ENCODE peak calls at places on chromosome 15, in ten cellular contexts. F, Q, I, C, Y, X, K, N, D and O are unnamed samples.

GRCh38 chr15:77634266-77634962 is 1.7 kb upstream of the LINGO1 start:
- DNase-seq in N (peak; percentile 92), D (peak; percentile 73), Y (peak; percentile 33), F (peak; percentile 78), Q (peak; percentile 46), I (no peak), K (no peak), C (peak; percentile 71), X (peak; percentile 36), O (peak; percentile 19)

GRCh38 chr15:23422099-23422945 is 24.7 kb downstream of the GOLGA6L2 start:
- DNase-seq in Q (no peak), Y (no peak), X (no peak), K (peak; percentile 18), I (no peak), C (no peak), N (no peak), F (no peak), D (no peak), O (no peak)

GRCh38 chr15:66734961-66735908 is 33.2 kb downstream of the SMAD6 start:
- DNase-seq in Y (no peak), X (no peak), D (no peak), N (no peak), I (no peak), C (no peak), K (no peak), Q (no peak), F (no peak), O (no peak)

GRCh38 chr15:96349034-96349932 is 18.8 kb downstream of the NR2F2 start:
- DNase-seq in C (no peak), K (no peak), F (peak; percentile 48), I (no peak), D (no peak), Q (no peak), N (no peak), Y (no peak), X (no peak), O (no peak)

GRCh38 chr15:69513986-69514385 is 61.4 kb downstream of the RPLP1 start:
- DNase-seq in I (no peak), K (no peak), N (no peak), Q (no peak), X (no peak), D (no peak), Y (no peak), F (no peak), C (no peak), O (no peak)

GRCh38 chr15:79067434-79067833 is 23.1 kb downstream of the RASGRF1 start:
- DNase-seq in Y (no peak), D (no peak), F (peak; percentile 7), Q (no peak), I (no peak), C (no peak), K (no peak), X (no peak), N (no peak), O (no peak)

GRCh38 chr15:85485956-85486567 is 105.7 kb downstream of the AKAP13 start:
- DNase-seq in Y (peak; percentile 47), K (peak; percentile 31), C (peak; percentile 72), N (peak; percentile 42), D (peak; percentile 37), I (peak; percentile 46), X (peak; percentile 72), Q (peak; percentile 82), F (peak; percentile 90), O (no peak)

GRCh38 chr15:64507293-64507802 is 47.0 kb downstream of the ZNF609 start:
- DNase-seq in C (no peak), Y (peak; percentile 28), D (no peak), N (no peak), Q (peak; percentile 89), K (no peak), F (peak; percentile 96), I (peak; percentile 65), X (peak; percentile 83), O (peak; percentile 82)

GRCh38 chr15:80371924-80372323 is 32.3 kb upstream of the ARNT2 start:
- DNase-seq in N (no peak), C (no peak), I (no peak), K (no peak), X (no peak), Q (no peak), D (no peak), Y (no peak), F (no peak), O (no peak)

GRCh38 chr15:80367661-80368060 is 36.5 kb upstream of the ARNT2 start:
- DNase-seq in Q (no peak), C (no peak), Y (no peak), N (no peak), F (peak; percentile 11), I (no peak), D (no peak), K (no peak), X (no peak), O (no peak)

GRCh38 chr15:80367094-80367493 is 37.1 kb upstream of the ARNT2 start:
- DNase-seq in C (peak; percentile 24), I (no peak), K (no peak), F (peak; percentile 13), D (no peak), X (no peak), Y (no peak), N (peak; percentile 58), Q (peak; percentile 25), O (no peak)
- TF ChIP-seq CTCF in C (peak; percentile 45), I (no peak), K (no peak), F (peak; percentile 16), D (no peak), X (no peak), Y (no peak), N (peak; percentile 41), Q (no peak), O (no peak)

DNA sequence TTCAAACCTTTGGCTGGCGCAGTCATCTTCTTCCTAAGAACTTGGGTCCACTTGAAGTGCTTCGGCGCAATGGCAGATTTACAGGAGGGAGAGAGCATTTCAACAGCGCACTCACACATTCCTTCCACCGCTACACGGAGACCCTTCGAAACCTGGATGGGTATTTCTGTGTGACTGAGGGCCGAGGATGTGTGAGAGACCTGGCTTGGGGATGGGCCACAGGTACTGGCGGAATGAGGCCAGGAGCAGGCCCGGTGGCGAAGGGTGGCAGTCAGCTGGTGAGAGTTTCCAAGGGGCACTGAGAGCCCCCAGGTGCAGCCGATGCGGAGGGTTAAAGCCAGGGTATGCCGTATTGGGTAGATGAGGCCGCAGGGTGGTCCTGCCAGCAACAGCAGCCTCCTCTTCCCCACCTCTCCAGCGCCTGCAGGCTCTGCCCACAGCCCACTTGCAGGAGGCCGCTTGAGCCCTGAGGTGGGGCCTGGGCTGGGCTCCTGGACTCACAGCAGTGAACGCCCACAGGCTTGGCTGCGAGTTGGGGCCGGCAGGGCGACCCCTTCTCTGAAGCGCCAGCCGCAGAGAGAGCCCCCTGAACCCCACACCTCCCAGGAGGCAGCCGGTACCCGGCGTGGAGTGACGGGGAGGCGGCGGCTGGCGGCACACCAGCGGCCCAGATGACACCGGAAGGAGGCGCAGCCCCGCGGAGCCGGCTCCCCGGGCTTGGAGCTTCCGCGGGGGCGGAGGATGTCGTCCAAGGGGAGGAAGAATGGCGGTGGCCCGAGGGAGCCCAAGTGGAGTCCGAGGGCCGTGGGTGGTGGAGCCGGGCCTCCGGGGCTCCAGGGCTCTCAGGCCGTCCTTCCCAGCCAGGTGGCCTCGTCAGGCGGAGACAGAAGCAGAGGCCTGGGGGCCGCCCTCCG is 166.5 kb downstream of the NSMCE3 start:
- DNase-seq in K (peak; percentile 2), I (no peak), F (no peak), D (no peak), X (peak; percentile 46), Q (no peak), N (no peak), C (no peak), Y (no peak), O (no peak)
- TF ChIP-seq CTCF in K (no peak), I (peak; percentile 5), F (peak; percentile 11), D (no peak), X (no peak), Q (no peak), N (no peak), C (no peak), Y (no peak), O (no peak)

DNA sequence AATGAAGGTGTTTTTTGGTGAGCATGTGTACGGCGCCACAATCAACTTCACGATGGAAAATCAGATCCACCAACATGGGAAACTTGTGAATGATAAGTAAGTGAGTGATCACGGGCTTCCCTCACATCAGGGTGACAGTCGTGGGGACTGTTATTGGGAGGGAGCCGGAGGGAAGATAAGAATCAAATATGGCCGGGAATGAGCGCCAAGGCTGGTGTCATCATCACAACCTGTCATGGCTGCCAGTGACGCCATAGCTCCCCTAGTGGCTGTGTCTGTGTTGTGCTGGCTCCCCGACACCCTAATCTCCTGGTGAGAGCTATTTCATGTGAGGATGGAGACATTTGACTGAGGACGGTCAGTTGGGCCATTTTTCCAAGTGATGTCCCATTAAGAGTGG is 168.5 kb downstream of the SV2B start:
- DNase-seq in F (no peak), Q (no peak), N (peak; percentile 64), K (no peak), X (no peak), D (no peak), Y (no peak), I (no peak), C (peak; percentile 37), O (no peak)
- TF ChIP-seq CTCF in F (peak; percentile 30), Q (no peak), N (peak; percentile 54), K (peak; percentile 7), X (no peak), D (peak; percentile 38), Y (no peak), I (peak; percentile 40), C (peak; percentile 22), O (peak; percentile 34)

GRCh38 chr15:70763950-70764730 is 782 bp upstream of the UACA start:
- DNase-seq in Q (no peak), N (no peak), I (no peak), F (no peak), C (no peak), X (no peak), D (no peak), Y (no peak), K (no peak), O (no peak)

GRCh38 chr15:70761046-70761445 is 2.3 kb downstream of the UACA start:
- DNase-seq in K (no peak), C (no peak), F (peak; percentile 59), I (no peak), D (no peak), Y (no peak), Q (peak; percentile 28), X (no peak), N (no peak), O (no peak)

GRCh38 chr15:70762469-70763119 is 764 bp downstream of the UACA start:
- DNase-seq in I (no peak), D (peak; percentile 40), X (peak; percentile 35), Y (no peak), F (peak; percentile 86), K (peak; percentile 35), Q (peak; percentile 86), C (peak; percentile 53), N (peak; percentile 45), O (no peak)

GRCh38 chr15:70761931-70762468 is 1.4 kb downstream of the UACA start:
- DNase-seq in Q (peak; percentile 19), K (no peak), Y (no peak), N (no peak), X (no peak), C (no peak), D (no peak), F (no peak), I (no peak), O (no peak)

DNA sequence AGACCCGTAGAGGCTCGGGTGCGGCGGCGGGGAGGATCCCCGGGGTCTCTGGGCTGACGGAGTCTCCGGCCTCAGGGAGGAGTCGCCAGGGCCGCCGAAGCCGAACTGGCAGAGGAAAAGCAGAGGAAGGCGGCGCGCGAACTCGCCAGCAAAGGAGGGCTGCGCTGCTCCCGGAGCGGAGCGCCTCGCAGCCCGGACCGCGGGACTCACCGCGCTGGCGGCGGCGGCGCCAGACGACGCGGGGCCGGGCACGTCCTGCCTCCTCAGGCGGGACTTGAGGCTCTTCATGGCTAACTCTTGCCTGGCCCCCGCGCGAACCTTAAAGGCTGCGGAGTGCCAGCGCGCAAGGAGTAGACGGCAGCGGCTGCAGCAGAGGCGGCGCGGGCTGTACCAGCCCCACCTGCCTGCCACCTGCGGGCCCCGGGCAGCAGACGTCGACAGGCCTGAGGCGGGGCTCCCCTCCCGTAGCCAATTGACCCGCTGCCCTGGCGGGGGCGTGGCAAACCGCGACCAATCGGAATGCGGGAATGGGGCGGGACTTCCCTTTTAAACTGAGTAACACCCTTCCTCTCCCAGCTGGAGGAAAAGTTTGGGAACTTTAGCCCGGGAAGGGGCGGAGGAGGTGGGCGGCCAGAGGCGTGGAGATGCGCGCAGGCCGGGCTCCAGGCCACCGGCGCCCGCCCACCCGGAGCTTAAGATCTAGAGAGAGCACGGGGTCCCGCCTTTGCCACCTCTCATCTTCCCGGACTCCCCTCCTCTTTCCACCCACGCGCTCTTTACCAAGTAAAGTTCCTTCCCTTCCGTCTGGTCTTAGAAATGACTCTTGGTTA is at the start of gene UACA:
- DNase-seq in Y (peak; percentile 92), I (peak; percentile 87), X (peak; percentile 97), D (peak; percentile 99), N (peak; percentile 99), Q (peak; percentile 95), K (peak; percentile 90), F (peak; percentile 98), C (peak; percentile 98), O (peak; percentile 81)
- TF ChIP-seq CTCF in Y (no peak), I (no peak), X (no peak), D (no peak), N (no peak), Q (no peak), K (no peak), F (no peak), C (no peak), O (no peak)